ENCODE peak calls at places on chromosomes 13 and 19, in six cellular contexts. I, S, F, N, H and W are unnamed samples.

GRCh38 chr13:28031220-28031903 is 42.9 kb upstream of the URAD start:
- DNase-seq in I (no peak), S (no peak), F (peak; percentile 23), N (no peak), H (peak; percentile 28), W (no peak)

GRCh38 chr19:35223856-35224505 is 4.6 kb downstream of the FAM187B start:
- DNase-seq in I (no peak), S (peak; percentile 84), F (no peak), N (no peak), H (no peak), W (no peak)

GRCh38 chr13:27182844-27183497 is 11.4 kb upstream of the USP12 start:
- DNase-seq in I (peak; percentile 28), S (peak; percentile 97), F (peak; percentile 58), N (peak; percentile 94), H (peak; percentile 82), W (peak; percentile 91)

GRCh38 chr19:17604372-17605025 is 49.0 kb downstream of the COLGALT1 start:
- DNase-seq in I (no peak), S (peak; percentile 11), F (no peak), N (no peak), H (no peak), W (no peak)

GRCh38 chr19:4343845-4344713 is 717 bp downstream of the MPND start:
- DNase-seq in I (no peak), S (no peak), F (no peak), N (no peak), H (peak; percentile 54), W (no peak)

GRCh38 chr13:45369116-45369515 is 28.1 kb upstream of the TPT1 start:
- DNase-seq in I (no peak), S (no peak), F (no peak), N (no peak), H (no peak), W (no peak)

GRCh38 chr19:48158210-48158790 is 11.8 kb downstream of the LIG1 start:
- DNase-seq in I (no peak), S (no peak), F (no peak), N (no peak), H (no peak), W (no peak)

GRCh38 chr13:37360556-37360955 is 238.0 kb downstream of the POSTN start:
- DNase-seq in I (no peak), S (peak; percentile 19), F (no peak), N (no peak), H (no peak), W (no peak)

GRCh38 chr13:36363464-36363863 is 17.3 kb upstream of the SPART start:
- DNase-seq in I (no peak), S (no peak), F (no peak), N (no peak), H (no peak), W (no peak)

GRCh38 chr19:1076951-1077350 is 10.0 kb downstream of the ARHGAP45 start:
- DNase-seq in I (no peak), S (peak; percentile 32), F (peak; percentile 67), N (peak; percentile 77), H (peak; percentile 60), W (peak; percentile 44)

GRCh38 chr13:109191422-109191821 is 562.0 kb downstream of the MYO16 start:
- DNase-seq in I (no peak), S (peak; percentile 2), F (peak; percentile 36), N (no peak), H (no peak), W (no peak)

GRCh38 chr13:40509876-40510275 is 156.6 kb downstream of the FOXO1 start:
- DNase-seq in I (no peak), S (no peak), F (no peak), N (no peak), H (no peak), W (no peak)

GRCh38 chr13:31236211-31236786 is 36.5 kb downstream of the B3GLCT start:
- DNase-seq in I (peak; percentile 21), S (peak; percentile 75), F (no peak), N (peak; percentile 51), H (no peak), W (no peak)

GRCh38 chr19:13100031-13100588 is 2.5 kb downstream of the LYL1 start:
- DNase-seq in I (no peak), S (peak; percentile 50), F (no peak), N (no peak), H (no peak), W (peak; percentile 65)

DNA sequence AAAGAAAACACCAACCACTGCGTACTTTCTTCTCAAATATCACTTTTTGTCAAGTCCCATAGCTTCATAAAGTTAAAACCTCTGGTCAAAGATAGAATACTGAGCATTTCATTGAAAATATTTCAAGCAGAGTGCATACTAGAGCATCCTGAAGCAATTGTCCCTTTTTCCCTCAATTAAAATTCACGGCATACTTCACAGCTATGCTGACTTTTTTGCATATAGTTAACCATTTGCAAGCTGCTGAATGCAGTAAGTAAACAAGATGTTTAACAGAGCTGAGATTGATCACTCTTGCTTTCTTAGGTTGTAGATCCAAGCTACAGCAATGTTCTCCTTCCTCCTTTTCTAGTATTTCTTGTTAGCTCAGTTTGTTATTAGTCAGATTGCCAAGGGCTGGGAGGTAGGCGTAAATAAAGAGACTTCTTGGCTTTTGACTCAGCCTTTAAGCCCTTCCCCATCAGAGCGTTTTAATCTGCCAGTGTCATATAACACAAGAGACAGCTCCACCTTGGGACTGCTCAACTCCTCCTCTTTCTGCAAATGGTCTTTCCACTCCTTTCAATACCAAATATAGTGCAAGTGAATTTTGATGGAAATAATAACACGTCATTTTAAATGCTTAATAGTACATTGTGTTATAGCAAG is at the start of gene SLITRK6:
- DNase-seq in I (no peak), S (peak; percentile 5), F (no peak), N (peak; percentile 93), H (no peak), W (no peak)
- H3K27ac ChIP-seq in I (no peak within 1 kb of the TSS), S (no peak within 1 kb of the TSS), F (no peak within 1 kb of the TSS), N (peak within 1 kb of the TSS; percentile 46), H (no peak within 1 kb of the TSS), W (no peak within 1 kb of the TSS)

GRCh38 chr19:33379151-33379829 is 5.8 kb downstream of the CEBPG start:
- DNase-seq in I (no peak), S (no peak), F (no peak), N (no peak), H (no peak), W (no peak)
- H3K4me1 ChIP-seq in I (peaks cover 25% of the 10 kb centered on the region), S (peaks cover 36% of the 10 kb centered on the region), F (peaks cover 81% of the 10 kb centered on the region), N (peaks cover 30% of the 10 kb centered on the region), H (no peaks in the 10 kb centered on the region), W (peaks cover 19% of the 10 kb centered on the region)

DNA sequence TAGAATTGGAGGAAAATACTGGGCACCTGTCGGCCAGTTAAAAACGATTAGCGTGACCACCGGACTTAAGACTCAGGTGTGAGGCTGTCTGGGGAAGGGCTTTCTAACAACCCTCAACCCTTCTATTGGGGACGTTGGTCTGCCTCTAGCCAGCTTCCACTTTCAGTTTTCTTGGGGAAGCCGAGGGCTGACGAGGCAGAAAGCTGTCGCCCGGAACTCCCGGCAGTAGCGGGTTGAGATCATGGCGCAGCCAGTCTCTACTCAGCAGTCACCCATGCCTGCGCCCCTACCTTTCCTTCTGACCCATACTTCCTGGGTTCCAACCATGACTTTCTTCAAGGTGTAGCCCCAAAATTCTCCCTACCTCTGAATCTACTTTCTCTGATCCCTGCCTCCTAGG is 1424.1 kb downstream of the SLITRK1 start:
- DNase-seq in I (no peak), S (no peak), F (no peak), N (no peak), H (no peak), W (no peak)
- H3K27ac ChIP-seq in I (no peak overlapping the region), S (no peak overlapping the region), F (no peak overlapping the region), N (no peak overlapping the region), H (no peak overlapping the region), W (no peak overlapping the region)

GRCh38 chr13:110353339-110353977 is 46.4 kb downstream of the COL4A2 start:
- DNase-seq in I (no peak), S (no peak), F (no peak), N (no peak), H (no peak), W (no peak)

GRCh38 chr13:110354715-110355473 is 47.8 kb downstream of the COL4A2 start:
- DNase-seq in I (no peak), S (peak; percentile 13), F (no peak), N (no peak), H (no peak), W (no peak)

GRCh38 chr13:110354209-110354627 is 47.1 kb downstream of the COL4A2 start:
- DNase-seq in I (no peak), S (no peak), F (no peak), N (peak; percentile 17), H (no peak), W (peak; percentile 60)

GRCh38 chr13:110351636-110352420 is 44.7 kb downstream of the COL4A2 start:
- DNase-seq in I (no peak), S (peak; percentile 14), F (no peak), N (peak; percentile 44), H (no peak), W (peak; percentile 62)

DNA sequence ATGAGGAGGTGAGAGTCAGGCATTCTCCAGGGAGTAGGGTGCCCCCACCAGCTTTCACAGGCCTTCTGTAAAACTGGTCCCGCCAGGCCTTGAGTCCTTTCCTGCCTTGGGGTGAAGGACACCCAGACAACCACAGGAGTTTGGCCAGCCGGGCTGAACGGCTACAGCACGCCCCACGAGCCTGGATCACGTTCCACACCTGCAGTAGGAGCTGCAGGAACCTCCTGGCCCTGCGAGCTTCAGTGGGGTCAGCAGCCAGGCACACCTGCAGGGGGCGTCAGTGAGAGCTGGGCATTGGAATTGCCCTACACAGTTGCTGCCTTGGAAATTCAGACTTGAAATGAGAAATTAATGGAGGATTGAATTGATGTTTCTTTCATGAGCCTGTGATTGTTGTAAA is 45.7 kb downstream of the COL4A2 start:
- DNase-seq in I (no peak), S (no peak), F (no peak), N (no peak), H (no peak), W (no peak)
- H3K4me1 ChIP-seq in I (peaks cover 4% of the 10 kb centered on the region), S (peaks cover 9% of the 10 kb centered on the region), F (peaks cover 79% of the 10 kb centered on the region), N (peaks cover 33% of the 10 kb centered on the region), H (no peaks in the 10 kb centered on the region), W (peaks cover 10% of the 10 kb centered on the region)

DNA sequence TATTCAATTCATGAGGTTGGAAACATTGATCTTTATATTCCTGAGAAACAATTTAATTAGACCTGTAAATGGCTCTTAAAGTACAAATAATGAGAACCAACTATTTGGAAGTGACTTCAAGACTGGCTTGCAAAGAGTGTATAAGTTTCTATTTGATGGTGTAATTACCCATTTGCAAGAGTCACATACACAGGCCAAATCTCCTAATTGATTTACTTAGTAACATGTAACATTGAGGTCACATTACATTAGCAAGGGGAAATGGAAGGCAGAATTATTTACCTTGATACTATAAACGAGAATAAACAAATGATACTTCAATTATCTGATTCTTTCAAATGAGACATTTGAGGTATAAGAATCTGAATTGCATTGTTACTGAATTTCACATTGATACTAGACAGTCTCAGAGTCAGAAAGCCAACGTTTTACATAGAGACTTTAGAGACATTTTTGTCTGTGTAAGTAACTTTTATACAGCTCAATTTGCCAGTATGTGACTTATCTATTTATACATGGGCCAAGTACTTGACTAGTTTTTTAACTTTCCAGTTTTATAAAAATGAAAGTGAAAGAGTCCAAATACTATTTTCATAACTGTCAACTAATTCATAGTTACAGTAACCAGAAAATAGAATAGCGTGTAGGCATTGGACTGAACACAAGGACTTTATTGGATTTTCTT is 95.6 kb upstream of the RFC3 start:
- DNase-seq in I (no peak), S (peak; percentile 41), F (no peak), N (no peak), H (no peak), W (no peak)
- H3K27ac ChIP-seq in I (peak overlapping the region; percentile 86), S (peak overlapping the region; percentile 72), F (peak overlapping the region; percentile 77), N (no peak overlapping the region), H (peak overlapping the region; percentile 52), W (peak overlapping the region; percentile 64)

GRCh38 chr13:50592412-50593145 is 250.9 kb downstream of the DLEU7 start:
- DNase-seq in I (no peak), S (peak; percentile 88), F (no peak), N (peak; percentile 66), H (no peak), W (no peak)
- H3K4me1 ChIP-seq in I (no peaks in the 10 kb centered on the region), S (peaks cover 55% of the 10 kb centered on the region), F (peaks cover 51% of the 10 kb centered on the region), N (peaks cover 27% of the 10 kb centered on the region), H (peaks cover 7% of the 10 kb centered on the region), W (no peaks in the 10 kb centered on the region)

GRCh38 chr19:46478356-46478986 is 7.1 kb upstream of the PNMA8A start:
- DNase-seq in I (no peak), S (peak; percentile 80), F (no peak), N (no peak), H (no peak), W (peak; percentile 79)
- H3K27ac ChIP-seq in I (no peak overlapping the region), S (no peak overlapping the region), F (no peak overlapping the region), N (no peak overlapping the region), H (no peak overlapping the region), W (peak overlapping the region; percentile 86)